ENCODE peak calls at places on chromosome 20, in nine cellular contexts. M is stomach, Q is HCT116, H is Panc1, A is breast epithelium, K is transverse colon, Z is K562, L is SK-N-SH, Y is spleen. O is an unnamed sample. For H3K4me1, the result is how much of the 10 kb centered on the place peaks cover.

GRCh38 chr20:15240801-15241200 is 903.4 kb upstream of the FLRT3 start:
- DNase-seq in M (no peak), Q (no peak), H (no peak), A (no peak), K (no peak), Z (no peak), L (no peak), Y (no peak), O (no peak)

GRCh38 chr20:50064640-50065615 is 48.0 kb downstream of the UBE2V1 start:
- DNase-seq in M (no peak), Q (no peak), H (no peak), A (no peak), K (no peak), Z (no peak), L (peak), Y (no peak), O (no peak)

GRCh38 chr20:13515796-13516533 is 122.8 kb downstream of the TASP1 start:
- DNase-seq in M (no peak), Q (no peak), H (no peak), A (no peak), K (no peak), Z (no peak), L (peak), Y (no peak), O (no peak)

GRCh38 chr20:20233041-20233514 is 134.8 kb upstream of the INSM1 start:
- DNase-seq in M (no peak), Q (no peak), H (no peak), A (no peak), K (no peak), Z (peak), L (peak), Y (no peak), O (no peak)

GRCh38 chr20:4217349-4217761 is 202.0 kb upstream of the RNF24 start:
- DNase-seq in M (no peak), Q (no peak), H (no peak), A (no peak), K (peak), Z (no peak), L (no peak), Y (peak), O (peak)

GRCh38 chr20:62500237-62500864 is 24.6 kb upstream of the GATA5 start:
- DNase-seq in M (peak), Q (peak), H (no peak), A (peak), K (peak), Z (peak), L (peak), Y (peak), O (peak)

GRCh38 chr20:49028684-49029083 is 17.4 kb upstream of the CSE1L start:
- DNase-seq in M (no peak), Q (no peak), H (no peak), A (no peak), K (no peak), Z (peak), L (peak), Y (no peak), O (no peak)

GRCh38 chr20:38430679-38431325 is 4.3 kb downstream of the SNHG17 start:
- DNase-seq in M (no peak), Q (no peak), H (no peak), A (no peak), K (no peak), Z (no peak), L (no peak), Y (no peak), O (no peak)

GRCh38 chr20:49445176-49445575 is 37.3 kb downstream of the KCNB1 start:
- DNase-seq in M (no peak), Q (no peak), H (no peak), A (no peak), K (no peak), Z (no peak), L (peak), Y (no peak), O (no peak)

GRCh38 chr20:20761302-20761701 is 48.9 kb upstream of the RALGAPA2 start:
- DNase-seq in M (no peak), Q (no peak), H (no peak), A (no peak), K (no peak), Z (no peak), L (no peak), Y (no peak), O (no peak)

GRCh38 chr20:61655591-61655990 is 403.5 kb downstream of the CDH4 start:
- DNase-seq in M (no peak), Q (no peak), H (no peak), A (no peak), K (no peak), Z (no peak), L (no peak), Y (no peak), O (no peak)

GRCh38 chr20:58032599-58032998 is 195.9 kb downstream of the ANKRD60 start:
- DNase-seq in M (no peak), Q (no peak), H (no peak), A (no peak), K (no peak), Z (no peak), L (no peak), Y (no peak), O (no peak)

GRCh38 chr20:19407731-19408130 is 195.3 kb downstream of the SLC24A3 start:
- DNase-seq in M (no peak), Q (no peak), H (no peak), A (no peak), K (no peak), Z (no peak), L (no peak), Y (no peak), O (no peak)

GRCh38 chr20:64163776-64164122 is 503 bp upstream of the MYT1 start:
- DNase-seq in M (no peak), Q (no peak), H (no peak), A (no peak), K (no peak), Z (no peak), L (peak), Y (no peak), O (no peak)

DNA sequence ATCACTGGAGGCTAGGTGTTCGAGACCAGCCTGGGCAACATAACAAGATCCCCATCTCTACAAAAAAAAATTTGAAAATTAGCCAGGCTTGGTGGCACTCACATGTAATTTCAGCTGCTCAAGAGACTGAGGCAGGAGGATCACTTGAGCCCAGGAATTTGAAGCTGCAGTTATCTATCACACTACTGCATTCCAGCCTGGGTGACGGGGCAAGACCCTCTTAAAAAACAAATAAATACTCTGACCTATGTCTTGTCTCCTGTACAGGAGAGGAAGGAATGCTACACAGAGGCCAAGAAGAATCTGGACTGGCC is 25.8 kb downstream of the COX4I2 start:
- DNase-seq in M (no peak), Q (no peak), H (no peak), A (no peak), K (no peak), Z (no peak), L (no peak), Y (no peak), O (no peak)
- TF ChIP-seq POLR2AphosphoS5 in M (no peak), Q (no peak), H (no peak), A (no peak), K (no peak), Z (no peak), L (no peak), Y (no peak), O (no peak)

GRCh38 chr20:59938221-59938620 is 1.9 kb downstream of the PPP1R3D start:
- DNase-seq in M (no peak), Q (no peak), H (no peak), A (no peak), K (no peak), Z (no peak), L (no peak), Y (no peak), O (no peak)
- H3K4me3 ChIP-seq in M (peak), Q (no peak), H (peak), A (no peak), K (no peak), Z (no peak), L (no peak), Y (peak), O (no peak)

GRCh38 chr20:1848378-1848777 is 46.8 kb upstream of the SIRPA start:
- DNase-seq in M (no peak), Q (no peak), H (no peak), A (no peak), K (peak), Z (no peak), L (no peak), Y (no peak), O (no peak)
- H3K4me1 ChIP-seq in M (under half), Q (under half), H (under half), A (under half), K (under half), Z (under half), L (under half), Y (under half), O (under half)

GRCh38 chr20:53602661-53603060 is 9.0 kb upstream of the ZNF217 start:
- DNase-seq in M (no peak), Q (no peak), H (no peak), A (no peak), K (no peak), Z (no peak), L (no peak), Y (no peak), O (no peak)

GRCh38 chr20:53608456-53609413 is 15.1 kb upstream of the ZNF217 start:
- DNase-seq in M (peak), Q (no peak), H (no peak), A (no peak), K (peak), Z (peak), L (no peak), Y (peak), O (peak)

GRCh38 chr20:53609501-53610445 is 16.1 kb upstream of the ZNF217 start:
- DNase-seq in M (peak), Q (no peak), H (peak), A (no peak), K (peak), Z (peak), L (no peak), Y (peak), O (no peak)

GRCh38 chr20:53608071-53608455 is 14.4 kb upstream of the ZNF217 start:
- DNase-seq in M (peak), Q (no peak), H (no peak), A (no peak), K (no peak), Z (no peak), L (no peak), Y (peak), O (no peak)

GRCh38 chr20:53606364-53606985 is 12.8 kb upstream of the ZNF217 start:
- DNase-seq in M (peak), Q (no peak), H (no peak), A (peak), K (no peak), Z (no peak), L (no peak), Y (no peak), O (no peak)
- TF ChIP-seq POLR2AphosphoS5 in M (no peak), Q (no peak), H (no peak), A (no peak), K (no peak), Z (no peak), L (no peak), Y (no peak), O (no peak)

GRCh38 chr20:17712201-17712600 is 12.4 kb downstream of the BANF2 start:
- DNase-seq in M (no peak), Q (no peak), H (no peak), A (no peak), K (no peak), Z (no peak), L (no peak), Y (no peak), O (no peak)

GRCh38 chr20:17715075-17715474 is 15.3 kb downstream of the BANF2 start:
- DNase-seq in M (no peak), Q (no peak), H (no peak), A (no peak), K (no peak), Z (no peak), L (no peak), Y (no peak), O (no peak)

GRCh38 chr20:17709361-17710293 is 9.9 kb downstream of the BANF2 start:
- DNase-seq in M (no peak), Q (no peak), H (no peak), A (no peak), K (no peak), Z (no peak), L (no peak), Y (no peak), O (no peak)

GRCh38 chr20:17710379-17711305 is 10.9 kb downstream of the BANF2 start:
- DNase-seq in M (no peak), Q (no peak), H (no peak), A (no peak), K (peak), Z (no peak), L (no peak), Y (no peak), O (no peak)

GRCh38 chr20:17712708-17713107 is 12.9 kb downstream of the BANF2 start:
- DNase-seq in M (no peak), Q (no peak), H (no peak), A (no peak), K (no peak), Z (no peak), L (no peak), Y (no peak), O (no peak)
- H3K4me3 ChIP-seq in M (no peak), Q (no peak), H (no peak), A (no peak), K (no peak), Z (no peak), L (no peak), Y (no peak), O (no peak)

GRCh38 chr20:35737865-35738333 is 4.2 kb downstream of the RBM39 start:
- DNase-seq in M (no peak), Q (no peak), H (no peak), A (no peak), K (no peak), Z (no peak), L (no peak), Y (no peak), O (no peak)

GRCh38 chr20:35739294-35740163 is 2.5 kb downstream of the RBM39 start:
- DNase-seq in M (no peak), Q (no peak), H (no peak), A (no peak), K (no peak), Z (no peak), L (peak), Y (no peak), O (no peak)

GRCh38 chr20:35735828-35736470 is 6.1 kb downstream of the RBM39 start:
- DNase-seq in M (no peak), Q (no peak), H (no peak), A (no peak), K (no peak), Z (no peak), L (no peak), Y (no peak), O (no peak)

GRCh38 chr20:35741892-35742740 is at the start of gene RBM39:
- DNase-seq in M (peak), Q (peak), H (peak), A (peak), K (peak), Z (peak), L (peak), Y (peak), O (peak)

GRCh38 chr20:35738410-35739179 is 3.5 kb downstream of the RBM39 start:
- DNase-seq in M (no peak), Q (no peak), H (no peak), A (no peak), K (no peak), Z (no peak), L (no peak), Y (no peak), O (no peak)
- H3K4me1 ChIP-seq in M (half or more), Q (under half), H (under half), A (under half), K (under half), Z (under half), L (under half), Y (half or more), O (half or more)

DNA sequence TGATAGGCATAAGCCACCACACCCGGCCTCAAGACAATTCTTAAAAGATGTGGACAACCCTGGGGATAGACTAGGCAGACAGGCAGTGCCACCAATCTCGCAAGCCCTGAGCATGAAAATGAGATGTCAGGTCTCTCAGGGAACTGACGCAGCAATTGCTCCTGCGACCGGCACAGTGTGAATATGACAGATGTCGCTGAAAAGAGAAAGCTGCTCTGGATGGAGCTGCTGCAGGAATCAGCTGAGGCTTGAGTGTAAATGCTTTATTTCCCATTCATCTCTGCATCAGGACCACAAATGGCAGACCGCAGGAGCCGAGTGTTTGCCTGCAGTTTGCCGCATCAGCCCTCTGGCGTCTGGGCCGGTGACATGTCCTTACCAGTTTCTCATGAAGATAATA is 68.4 kb downstream of the TFAP2C start:
- DNase-seq in M (no peak), Q (no peak), H (no peak), A (no peak), K (no peak), Z (no peak), L (no peak), Y (no peak), O (no peak)
- TF ChIP-seq POLR2AphosphoS5 in M (no peak), Q (no peak), H (no peak), A (no peak), K (no peak), Z (no peak), L (no peak), Y (no peak), O (no peak)

DNA sequence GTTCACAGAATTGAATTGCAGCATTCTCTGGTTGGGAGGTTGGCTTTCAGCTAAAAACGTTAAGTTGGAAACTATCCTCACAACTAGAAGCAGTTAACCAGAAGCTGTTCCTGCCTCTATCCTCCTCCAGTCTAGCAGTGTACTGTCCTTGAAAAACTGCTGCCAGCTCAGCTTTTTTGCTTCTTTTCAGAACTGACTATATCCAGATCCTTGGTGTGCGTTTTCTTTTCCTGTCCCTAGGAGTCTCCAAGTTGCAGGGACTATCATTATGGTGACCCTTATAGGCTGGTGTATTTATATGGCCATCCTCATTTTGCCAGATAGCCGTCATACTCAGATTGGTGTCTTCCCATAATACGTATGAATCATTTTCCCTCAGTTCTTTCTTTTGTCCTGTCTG is 5.5 kb downstream of the ITCH start:
- DNase-seq in M (no peak), Q (no peak), H (no peak), A (no peak), K (no peak), Z (no peak), L (no peak), Y (no peak), O (no peak)
- H3K4me3 ChIP-seq in M (no peak), Q (no peak), H (no peak), A (no peak), K (no peak), Z (no peak), L (no peak), Y (no peak), O (no peak)

DNA sequence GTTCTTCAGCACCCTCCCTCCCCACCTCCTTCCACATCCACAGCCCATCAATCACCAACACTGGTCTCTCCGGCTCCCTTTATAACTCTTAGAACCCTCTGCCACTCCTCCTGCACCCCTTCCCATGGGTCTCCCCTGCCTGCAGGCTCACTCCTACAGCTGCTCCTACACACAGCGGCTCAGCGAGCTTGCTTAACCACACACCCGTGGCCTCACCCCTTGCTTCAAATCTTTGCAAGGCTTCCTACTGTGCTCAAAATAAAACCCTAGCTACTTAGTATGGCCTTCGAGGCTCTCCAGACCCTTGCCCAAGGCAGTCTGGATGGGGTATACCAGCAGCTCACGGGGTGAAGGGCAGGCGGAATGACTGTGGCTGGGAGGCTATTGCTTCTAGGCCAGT is 63.7 kb downstream of the JPH2 start:
- DNase-seq in M (no peak), Q (no peak), H (no peak), A (no peak), K (no peak), Z (no peak), L (no peak), Y (no peak), O (no peak)
- H3K4me1 ChIP-seq in M (under half), Q (under half), H (under half), A (under half), K (under half), Z (under half), L (under half), Y (under half), O (under half)

GRCh38 chr20:10369723-10370090 is 64.3 kb downstream of the MKKS start:
- DNase-seq in M (peak), Q (no peak), H (peak), A (no peak), K (peak), Z (no peak), L (no peak), Y (no peak), O (no peak)
- TF ChIP-seq POLR2AphosphoS5 in M (no peak), Q (no peak), H (no peak), A (no peak), K (no peak), Z (no peak), L (no peak), Y (no peak), O (no peak)